ENCODE peak calls at places on chromosomes 11 and 22, in six cellular contexts. S is GM12865, N is fibroblast of villous mesenchyme, F is tibial nerve, K is IMR-90, Y is tibial artery. E is an unnamed sample.

GRCh38 chr11:63804259-63804658 is 9.0 kb upstream of the SPINDOC start:
- DNase-seq in K (no peak), Y (no peak), N (no peak), S (no peak), F (no peak), E (no peak)

GRCh38 chr11:66002648-66003225 is 434 bp downstream of the BANF1 start:
- DNase-seq in Y (peak), K (peak), S (no peak), N (peak), F (peak), E (peak)

GRCh38 chr22:22076937-22077703 is 94.5 kb upstream of the TOP3B start:
- DNase-seq in K (peak), N (peak), S (no peak), F (no peak), Y (no peak), E (no peak)

GRCh38 chr11:85171648-85172257 is 455.4 kb downstream of the DLG2 start:
- DNase-seq in S (no peak), N (no peak), Y (no peak), K (no peak), F (no peak), E (peak)

GRCh38 chr11:123218451-123218850 is 23.4 kb upstream of the CLMP start:
- DNase-seq in K (peak), N (no peak), S (no peak), Y (no peak), F (no peak), E (no peak)

GRCh38 chr11:21582791-21583190 is 610.1 kb upstream of the ANO5 start:
- DNase-seq in F (no peak), N (no peak), S (no peak), K (no peak), Y (no peak), E (no peak)

GRCh38 chr22:19060356-19061009 is 61.7 kb downstream of the DGCR2 start:
- DNase-seq in Y (no peak), N (peak), S (no peak), F (no peak), K (peak), E (peak)

GRCh38 chr11:95795627-95796308 is 5.5 kb downstream of the CEP57 start:
- DNase-seq in K (no peak), Y (no peak), N (no peak), F (no peak), S (no peak), E (no peak)

GRCh38 chr11:93128574-93128973 is 69.2 kb downstream of the SLC36A4 start:
- DNase-seq in Y (no peak), K (no peak), N (no peak), S (no peak), F (no peak), E (no peak)

GRCh38 chr11:32893947-32894827 is 1.6 kb downstream of the QSER1 start:
- DNase-seq in Y (no peak), K (peak), F (peak), N (peak), S (peak), E (peak)

GRCh38 chr22:30385913-30386312 is 1.3 kb downstream of the RNF215 start:
- DNase-seq in Y (no peak), K (no peak), S (no peak), F (no peak), N (no peak), E (no peak)

GRCh38 chr11:89436071-89436470 is 55.1 kb downstream of the NOX4 start:
- DNase-seq in N (peak), F (no peak), S (no peak), K (peak), Y (no peak), E (peak)

GRCh38 chr11:123304828-123305530 is 109.9 kb upstream of the CLMP start:
- DNase-seq in S (peak), Y (no peak), N (no peak), K (no peak), F (no peak), E (no peak)

GRCh38 chr22:36612458-36612857 is 83.5 kb upstream of the EIF3D start:
- DNase-seq in N (peak), Y (no peak), F (no peak), K (peak), S (no peak), E (no peak)

GRCh38 chr11:126653040-126653439 is 297.6 kb downstream of the ST3GAL4 start:
- DNase-seq in S (no peak), K (no peak), Y (no peak), N (no peak), F (no peak), E (no peak)

GRCh38 chr11:8091671-8092070 is 10.7 kb downstream of the TUB start:
- DNase-seq in S (no peak), K (no peak), N (no peak), F (no peak), Y (peak), E (no peak)

GRCh38 chr11:4370166-4370565 is 2.0 kb upstream of the OR52B4 start:
- DNase-seq in N (no peak), F (no peak), S (no peak), K (no peak), Y (no peak), E (no peak)

GRCh38 chr22:23233746-23234408 is 53.6 kb downstream of the BCR start:
- DNase-seq in K (peak), S (no peak), Y (no peak), N (peak), F (no peak), E (peak)

GRCh38 chr22:43263645-43264514 is 76.9 kb upstream of the TTLL12 start:
- DNase-seq in Y (no peak), F (no peak), S (peak), N (peak), K (peak), E (peak)

GRCh38 chr11:131823772-131824171 is 453.4 kb downstream of the NTM start:
- DNase-seq in S (no peak), F (no peak), K (no peak), Y (no peak), N (no peak), E (no peak)

GRCh38 chr11:83278351-83278750 is 7.8 kb downstream of the CCDC90B start:
- DNase-seq in F (no peak), Y (no peak), N (no peak), K (peak), S (no peak), E (peak)

GRCh38 chr11:133238455-133238854 is 293.8 kb downstream of the OPCML start:
- DNase-seq in S (no peak), F (no peak), K (no peak), N (no peak), Y (no peak), E (no peak)

GRCh38 chr11:133240908-133241307 is 291.4 kb downstream of the OPCML start:
- DNase-seq in Y (no peak), S (no peak), N (no peak), K (no peak), F (no peak), E (no peak)

GRCh38 chr11:133239530-133239929 is 292.8 kb downstream of the OPCML start:
- DNase-seq in K (no peak), N (no peak), Y (no peak), F (no peak), S (no peak), E (no peak)

GRCh38 chr11:133249065-133249464 is 283.2 kb downstream of the OPCML start:
- DNase-seq in K (no peak), N (no peak), Y (no peak), S (no peak), F (no peak), E (no peak)

DNA sequence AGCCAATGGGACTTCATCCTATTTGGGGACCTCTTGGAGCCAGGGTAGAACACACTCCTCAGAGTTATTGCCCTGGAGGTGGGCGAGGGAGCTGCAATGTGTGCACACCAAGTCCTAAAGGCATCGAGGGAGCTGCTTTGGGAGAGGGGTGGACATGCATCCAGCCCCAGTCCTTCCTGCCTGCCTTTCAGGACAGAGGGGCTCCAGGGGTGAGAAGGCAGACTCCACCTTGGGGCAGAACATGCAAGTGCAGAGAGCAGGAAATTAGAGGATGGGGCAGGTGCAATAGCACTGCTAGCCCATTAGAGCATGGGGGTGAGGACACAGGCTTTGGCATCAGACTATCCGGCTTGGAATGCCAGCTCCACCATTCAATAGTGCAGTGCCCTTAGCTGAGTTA is 288.5 kb downstream of the OPCML start:
- DNase-seq in K (no peak), S (no peak), Y (no peak), N (no peak), F (no peak), E (no peak)
- TF ChIP-seq CTCF in K (no peak), S (no peak), Y (no peak), N (no peak), F (no peak), E (no peak)

DNA sequence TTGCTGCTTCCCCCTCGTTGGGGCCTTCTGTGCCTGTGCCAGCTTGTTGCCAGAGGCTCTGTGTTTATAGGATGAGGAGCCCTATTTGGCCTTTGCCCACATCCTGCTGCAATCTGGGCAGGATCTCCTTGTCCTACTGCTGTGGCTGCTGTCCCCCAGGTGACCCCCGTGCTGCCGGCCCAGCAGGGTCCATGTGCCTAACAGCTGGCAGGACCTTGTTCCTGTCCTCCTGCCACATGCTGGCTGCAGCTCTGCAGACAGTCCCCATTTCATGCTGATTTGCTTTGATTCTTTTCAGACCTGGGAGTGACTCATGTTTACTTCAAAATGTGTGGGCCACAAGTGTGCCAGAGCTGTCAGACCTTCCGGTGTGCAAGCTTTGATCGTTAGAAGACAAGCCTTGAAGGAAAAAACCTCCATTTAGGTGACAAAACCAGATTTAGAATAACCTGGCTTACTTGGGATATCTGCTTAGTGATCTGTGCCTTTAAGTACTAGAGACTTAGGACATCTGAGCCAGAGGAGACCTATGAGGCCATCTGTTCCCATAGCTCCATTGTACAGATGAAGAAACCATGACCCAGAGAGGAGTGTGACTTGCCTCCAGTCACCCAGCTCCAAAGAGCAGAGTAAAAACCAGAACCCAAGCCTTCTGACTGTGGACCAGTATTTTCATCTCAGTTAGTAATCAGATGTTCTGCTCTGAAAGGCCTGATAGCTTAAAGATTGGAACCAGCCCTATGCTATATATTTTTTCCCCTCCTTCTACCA is 11.1 kb downstream of the NAV2 start:
- DNase-seq in Y (peak), F (no peak), S (no peak), K (peak), N (peak), E (peak)
- H3K4me3 ChIP-seq in Y (no peak), F (no peak), S (no peak), K (no peak), N (no peak), E (no peak)

GRCh38 chr22:44692662-44693007 is 9.4 kb upstream of the PRR5 start:
- DNase-seq in Y (no peak), F (no peak), K (no peak), N (no peak), S (no peak), E (no peak)
- TF ChIP-seq CTCF in Y (no peak), F (no peak), K (no peak), N (no peak), S (no peak), E (no peak)

GRCh38 chr11:62461740-62462522 is 43.1 kb downstream of the SCGB1A1 start:
- DNase-seq in Y (no peak), S (peak), N (peak), F (peak), K (peak), E (peak)
- H3K4me3 ChIP-seq in Y (no peak), S (no peak), N (no peak), F (no peak), K (no peak), E (no peak)

DNA sequence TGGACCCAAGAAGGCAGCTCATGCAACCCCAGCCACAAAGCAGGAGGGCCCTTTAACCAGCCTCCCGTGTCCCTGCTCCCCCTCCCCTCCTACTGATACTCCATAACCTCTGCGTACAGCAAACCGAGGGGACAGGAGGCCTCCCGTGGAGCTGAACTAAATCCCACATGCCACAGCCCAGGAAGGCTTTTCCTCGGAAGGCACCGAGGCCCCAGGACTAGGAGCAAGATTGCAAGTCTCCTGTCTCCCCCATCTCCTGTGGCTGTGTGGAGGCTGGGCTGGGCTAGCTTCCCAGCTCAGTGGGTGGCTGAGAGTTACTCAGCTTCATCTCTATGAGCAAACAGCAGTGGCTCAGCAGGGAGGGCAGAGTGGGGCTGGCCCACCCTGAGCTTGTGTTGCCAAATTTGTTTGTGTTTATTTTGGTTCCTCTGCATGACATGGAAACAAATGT is 62.7 kb upstream of the NECTIN1 start:
- DNase-seq in F (no peak), K (peak), Y (peak), S (no peak), N (peak), E (peak)
- TF ChIP-seq CTCF in F (no peak), K (no peak), Y (no peak), S (no peak), N (no peak), E (no peak)

DNA sequence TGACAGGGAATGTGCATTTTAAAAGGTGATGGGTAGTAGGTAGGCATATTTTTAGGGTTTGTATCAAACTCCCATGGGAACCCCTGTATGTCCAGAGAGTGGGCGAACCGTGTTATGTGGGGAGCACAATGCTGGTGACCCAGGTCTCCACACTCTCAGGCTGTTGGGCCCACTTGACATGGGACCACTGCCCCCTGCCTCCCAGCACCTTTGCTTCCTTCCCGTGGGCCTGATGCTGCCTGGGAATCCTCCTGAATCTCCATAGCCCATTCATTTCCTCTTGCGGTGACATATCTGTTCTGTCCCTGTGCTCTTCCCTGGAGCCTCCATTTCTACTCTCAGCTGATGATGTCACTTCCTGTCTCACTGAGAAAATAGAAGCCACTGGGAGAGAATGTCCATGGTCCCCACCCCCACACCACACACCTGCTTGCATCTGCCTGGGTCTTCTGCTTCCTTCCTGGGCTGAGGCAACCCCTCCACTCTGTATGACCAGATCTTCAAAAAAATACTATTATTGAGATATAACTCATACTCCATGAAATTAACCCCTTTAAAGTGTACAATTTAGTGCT is 55.8 kb upstream of the THY1 start:
- DNase-seq in F (no peak), Y (peak), S (no peak), N (no peak), K (no peak), E (no peak)
- H3K4me3 ChIP-seq in F (no peak), Y (no peak), S (no peak), N (no peak), K (no peak), E (no peak)

GRCh38 chr11:47192111-47192510 is 5.9 kb upstream of the PACSIN3 start:
- DNase-seq in Y (no peak), S (no peak), N (no peak), K (no peak), F (no peak), E (no peak)
- TF ChIP-seq CTCF in Y (no peak), S (no peak), N (no peak), K (no peak), F (no peak), E (no peak)

DNA sequence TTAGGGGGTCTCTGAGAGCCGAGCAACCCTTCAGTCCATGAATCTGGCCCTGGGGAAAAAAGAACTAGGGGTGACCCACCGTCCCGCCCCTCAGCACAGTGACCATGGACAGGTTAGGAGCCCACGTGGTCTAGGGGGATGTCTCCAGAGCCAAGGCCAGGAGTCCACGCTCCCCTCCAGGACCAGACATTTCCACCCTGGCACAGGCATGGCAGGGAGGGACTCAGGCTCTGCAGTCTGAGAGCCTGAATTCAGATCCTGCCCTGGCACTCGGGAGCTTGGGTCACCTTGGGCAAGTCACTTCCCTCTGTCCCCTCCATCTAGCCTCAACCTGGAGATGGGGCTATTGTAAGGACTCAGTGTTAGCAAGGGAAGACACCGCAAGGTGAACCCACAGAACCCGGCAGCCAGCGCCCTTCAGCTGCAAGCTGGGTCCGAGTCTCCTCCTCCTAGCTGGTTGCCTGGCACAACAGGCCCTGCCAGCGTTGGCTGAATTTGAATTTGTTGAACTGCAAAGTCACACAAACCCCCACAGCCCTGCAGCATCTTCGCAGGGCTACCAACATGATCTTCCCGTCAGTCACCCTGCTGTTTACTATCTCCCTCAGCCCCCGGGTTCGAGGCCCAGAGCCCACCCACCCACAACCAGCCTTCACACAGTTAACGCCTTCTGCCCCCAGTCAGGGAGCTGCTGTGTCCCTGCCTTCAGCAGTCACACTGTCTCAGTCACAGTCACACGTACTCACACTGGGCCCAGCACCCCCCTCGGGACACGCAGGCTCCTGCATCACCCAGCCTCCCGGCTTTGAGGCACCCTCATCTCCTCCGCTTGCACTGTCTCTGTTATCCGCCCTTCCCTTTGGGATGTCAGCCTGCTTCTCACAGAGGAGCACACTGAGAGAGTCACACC is 603 bp upstream of the PDGFB start:
- DNase-seq in N (no peak), Y (no peak), S (no peak), K (no peak), F (no peak), E (no peak)
- H3K4me3 ChIP-seq in N (no peak), Y (peak), S (no peak), K (no peak), F (peak), E (no peak)

E was measured in astrocyte of the spinal cord.